ENCODE peak calls at places on chromosomes 11 and 22, in five cellular contexts. P is activated T-cell treated with anti-CD3 and anti-CD28 coated beads for 1 hour, B is head of caudate nucleus, V is LoVo, F is hypothalamus. M is an unnamed sample.

GRCh38 chr11:3132831-3133455 is 32.2 kb downstream of the OSBPL5 start:
- DNase-seq in V (no peak), F (no peak), B (no peak), P (no peak), M (no peak)

GRCh38 chr22:21611210-21611977 is 18.4 kb downstream of the YDJC start:
- DNase-seq in F (no peak), P (no peak), B (no peak), V (no peak), M (no peak)

GRCh38 chr22:24474221-24474620 is 20.9 kb upstream of the UPB1 start:
- DNase-seq in F (no peak), B (no peak), P (no peak), V (peak), M (peak)

GRCh38 chr11:78197816-78198215 is 9.1 kb downstream of the USP35 start:
- DNase-seq in F (no peak), B (no peak), P (no peak), V (no peak), M (no peak)

GRCh38 chr22:30318773-30319419 is 7.8 kb downstream of the TBC1D10A start:
- DNase-seq in B (no peak), F (no peak), P (no peak), V (no peak), M (no peak)

GRCh38 chr11:125170001-125170405 is 5.5 kb downstream of the PKNOX2 start:
- DNase-seq in F (no peak), B (no peak), P (no peak), V (no peak), M (no peak)

GRCh38 chr11:83502041-83502440 is 215.9 kb upstream of the CCDC90B start:
- DNase-seq in F (no peak), P (no peak), V (no peak), B (no peak), M (no peak)

GRCh38 chr22:20128902-20129746 is 2.5 kb upstream of the ZDHHC8 start:
- DNase-seq in V (no peak), F (no peak), P (peak), B (no peak), M (no peak)

GRCh38 chr11:116787436-116787785 is 412 bp downstream of the ZPR1 start:
- DNase-seq in B (no peak), F (no peak), V (no peak), P (no peak), M (no peak)

GRCh38 chr11:128161994-128162393 is 425.4 kb downstream of the ETS1 start:
- DNase-seq in V (no peak), P (no peak), B (no peak), F (no peak), M (no peak)

GRCh38 chr11:117232022-117232878 is at the start of the genes PCSK7 and RNF214:
- DNase-seq in V (peak), B (peak), F (peak), P (peak), M (peak)

GRCh38 chr11:2444301-2445106 is at the start of the genes KCNQ1 and TRPM5:
- DNase-seq in P (peak), V (peak), F (no peak), B (no peak), M (no peak)

GRCh38 chr11:99822846-99823565 is 802.3 kb downstream of the CNTN5 start:
- DNase-seq in V (no peak), F (no peak), P (no peak), B (no peak), M (no peak)

GRCh38 chr11:128985880-128986279 is 43.2 kb upstream of the TP53AIP1 start:
- DNase-seq in P (no peak), F (no peak), B (no peak), V (no peak), M (no peak)

GRCh38 chr11:129703846-129704245 is 111.8 kb upstream of the TMEM45B start:
- DNase-seq in F (no peak), P (no peak), V (no peak), B (no peak), M (no peak)

GRCh38 chr22:50436134-50436830 is 38.6 kb downstream of the SBF1 start:
- DNase-seq in B (no peak), V (no peak), F (no peak), P (no peak), M (no peak)

M was measured in AG09319.